ENCODE peak calls at places on chromosomes 13 and 19, in five cellular contexts. One of them, this sample, is unnamed.

GRCh38 chr13:53920916-53921315 is 892.3 kb downstream of the OLFM4 start:
- DNase-seq in heart left ventricle: peak; percentile 37
- DNase-seq in naive thymus-derived CD4-positive, alpha-beta T cell: no peak
- DNase-seq in stomach: no peak
- DNase-seq in HCT116: no peak
- DNase-seq in this sample: peak; percentile 38

GRCh38 chr13:73131247-73131646 is 72.4 kb downstream of the KLF5 start:
- DNase-seq in stomach: no peak
- DNase-seq in HCT116: no peak
- DNase-seq in naive thymus-derived CD4-positive, alpha-beta T cell: no peak
- DNase-seq in heart left ventricle: no peak
- DNase-seq in this sample: no peak

GRCh38 chr19:9917322-9917721 is 19.0 kb downstream of the OLFM2 start:
- DNase-seq in stomach: peak; percentile 26
- DNase-seq in HCT116: peak; percentile 42
- DNase-seq in heart left ventricle: no peak
- DNase-seq in naive thymus-derived CD4-positive, alpha-beta T cell: no peak
- DNase-seq in this sample: peak; percentile 32

GRCh38 chr19:11377237-11377636 is 2.8 kb downstream of the SWSAP1 start:
- DNase-seq in HCT116: no peak
- DNase-seq in naive thymus-derived CD4-positive, alpha-beta T cell: no peak
- DNase-seq in stomach: no peak
- DNase-seq in heart left ventricle: no peak
- DNase-seq in this sample: no peak

GRCh38 chr19:39409886-39410619 is 2.4 kb upstream of the PLEKHG2 start:
- DNase-seq in naive thymus-derived CD4-positive, alpha-beta T cell: peak; percentile 80
- DNase-seq in HCT116: peak; percentile 54
- DNase-seq in stomach: peak; percentile 76
- DNase-seq in heart left ventricle: peak; percentile 93
- DNase-seq in this sample: peak; percentile 82

GRCh38 chr13:51520524-51520923 is 63.7 kb upstream of the WDFY2 start:
- DNase-seq in HCT116: no peak
- DNase-seq in naive thymus-derived CD4-positive, alpha-beta T cell: no peak
- DNase-seq in heart left ventricle: no peak
- DNase-seq in stomach: no peak
- DNase-seq in this sample: no peak

GRCh38 chr13:97892717-97893116 is 60.8 kb upstream of the IPO5 start:
- DNase-seq in naive thymus-derived CD4-positive, alpha-beta T cell: no peak
- DNase-seq in stomach: no peak
- DNase-seq in heart left ventricle: no peak
- DNase-seq in HCT116: no peak
- DNase-seq in this sample: no peak

GRCh38 chr13:112658807-112659206 is 31.0 kb upstream of the ATP11A start:
- DNase-seq in stomach: no peak
- DNase-seq in naive thymus-derived CD4-positive, alpha-beta T cell: no peak
- DNase-seq in HCT116: no peak
- DNase-seq in heart left ventricle: no peak
- DNase-seq in this sample: no peak

GRCh38 chr13:40469581-40470282 is 196.7 kb downstream of the FOXO1 start:
- DNase-seq in heart left ventricle: no peak
- DNase-seq in naive thymus-derived CD4-positive, alpha-beta T cell: no peak
- DNase-seq in stomach: no peak
- DNase-seq in HCT116: no peak
- DNase-seq in this sample: no peak

GRCh38 chr19:30150626-30151025 is 208.6 kb downstream of the URI1 start:
- DNase-seq in HCT116: no peak
- DNase-seq in naive thymus-derived CD4-positive, alpha-beta T cell: no peak
- DNase-seq in stomach: no peak
- DNase-seq in heart left ventricle: no peak
- DNase-seq in this sample: no peak

GRCh38 chr13:22940090-22940710 is 240.6 kb upstream of the SGCG start:
- DNase-seq in HCT116: no peak
- DNase-seq in heart left ventricle: no peak
- DNase-seq in stomach: no peak
- DNase-seq in naive thymus-derived CD4-positive, alpha-beta T cell: no peak
- DNase-seq in this sample: no peak

GRCh38 chr13:36959438-36960116 is 39.5 kb upstream of the SMAD9 start:
- DNase-seq in naive thymus-derived CD4-positive, alpha-beta T cell: no peak
- DNase-seq in stomach: no peak
- DNase-seq in heart left ventricle: no peak
- DNase-seq in HCT116: no peak
- DNase-seq in this sample: no peak

GRCh38 chr19:49403404-49404187 is 15.5 kb downstream of the KASH5 start:
- DNase-seq in stomach: no peak
- DNase-seq in naive thymus-derived CD4-positive, alpha-beta T cell: no peak
- DNase-seq in heart left ventricle: no peak
- DNase-seq in HCT116: no peak
- DNase-seq in this sample: no peak

GRCh38 chr19:33388817-33389573 is 15.5 kb downstream of the CEBPG start:
- DNase-seq in naive thymus-derived CD4-positive, alpha-beta T cell: no peak
- DNase-seq in stomach: no peak
- DNase-seq in heart left ventricle: peak; percentile 73
- DNase-seq in HCT116: no peak
- DNase-seq in this sample: no peak

GRCh38 chr19:48965806-48966540 is 864 bp downstream of the FTL start:
- DNase-seq in naive thymus-derived CD4-positive, alpha-beta T cell: peak; percentile 93
- DNase-seq in stomach: peak; percentile 87
- DNase-seq in heart left ventricle: peak; percentile 94
- DNase-seq in HCT116: peak; percentile 73
- DNase-seq in this sample: peak; percentile 90

GRCh38 chr13:27922974-27923612 is 3.3 kb downstream of the PDX1 start:
- DNase-seq in heart left ventricle: no peak
- DNase-seq in stomach: no peak
- DNase-seq in naive thymus-derived CD4-positive, alpha-beta T cell: no peak
- DNase-seq in HCT116: no peak
- DNase-seq in this sample: no peak

GRCh38 chr13:42174344-42175162 is 97.4 kb upstream of the AKAP11 start:
- DNase-seq in stomach: no peak
- DNase-seq in naive thymus-derived CD4-positive, alpha-beta T cell: no peak
- DNase-seq in heart left ventricle: no peak
- DNase-seq in HCT116: no peak
- DNase-seq in this sample: no peak

GRCh38 chr19:44577566-44577874 is 35.8 kb upstream of the IGSF23 start:
- DNase-seq in heart left ventricle: no peak
- DNase-seq in HCT116: no peak
- DNase-seq in stomach: no peak
- DNase-seq in naive thymus-derived CD4-positive, alpha-beta T cell: no peak
- DNase-seq in this sample: no peak
- H3K4me1 ChIP-seq in heart left ventricle: no peaks in the 10 kb centered on the region
- H3K4me1 ChIP-seq in HCT116: peaks cover 3% of the 10 kb centered on the region
- H3K4me1 ChIP-seq in stomach: no peaks in the 10 kb centered on the region
- H3K4me1 ChIP-seq in naive thymus-derived CD4-positive, alpha-beta T cell: no peaks in the 10 kb centered on the region
- H3K4me1 ChIP-seq in this sample: no peaks in the 10 kb centered on the region

DNA sequence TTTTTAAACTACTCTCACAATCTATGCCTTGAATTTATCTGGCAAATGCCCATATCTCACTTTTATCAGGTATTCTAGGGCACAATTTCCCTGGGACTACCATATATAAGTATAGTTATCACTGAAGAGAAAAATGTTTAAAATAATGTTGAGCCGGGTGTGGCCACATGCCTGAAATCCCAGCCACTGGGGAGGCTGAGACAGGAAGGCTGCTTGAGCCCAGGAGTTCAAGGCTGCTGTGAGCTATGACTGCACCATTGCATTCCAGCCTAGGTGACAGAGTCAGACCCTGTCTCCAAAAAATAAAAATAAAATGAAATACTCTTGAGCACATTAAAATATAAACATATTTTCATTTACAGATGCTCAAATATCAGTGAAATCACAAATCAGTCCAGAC is 4.1 kb downstream of the KATNAL1 start:
- DNase-seq in naive thymus-derived CD4-positive, alpha-beta T cell: no peak
- DNase-seq in stomach: no peak
- DNase-seq in HCT116: no peak
- DNase-seq in heart left ventricle: no peak
- DNase-seq in this sample: no peak
- H3K4me3 ChIP-seq in naive thymus-derived CD4-positive, alpha-beta T cell: no peak overlapping the region
- H3K4me3 ChIP-seq in stomach: no peak overlapping the region
- H3K4me3 ChIP-seq in HCT116: no peak overlapping the region
- H3K4me3 ChIP-seq in heart left ventricle: no peak overlapping the region
- H3K4me3 ChIP-seq in this sample: no peak overlapping the region

DNA sequence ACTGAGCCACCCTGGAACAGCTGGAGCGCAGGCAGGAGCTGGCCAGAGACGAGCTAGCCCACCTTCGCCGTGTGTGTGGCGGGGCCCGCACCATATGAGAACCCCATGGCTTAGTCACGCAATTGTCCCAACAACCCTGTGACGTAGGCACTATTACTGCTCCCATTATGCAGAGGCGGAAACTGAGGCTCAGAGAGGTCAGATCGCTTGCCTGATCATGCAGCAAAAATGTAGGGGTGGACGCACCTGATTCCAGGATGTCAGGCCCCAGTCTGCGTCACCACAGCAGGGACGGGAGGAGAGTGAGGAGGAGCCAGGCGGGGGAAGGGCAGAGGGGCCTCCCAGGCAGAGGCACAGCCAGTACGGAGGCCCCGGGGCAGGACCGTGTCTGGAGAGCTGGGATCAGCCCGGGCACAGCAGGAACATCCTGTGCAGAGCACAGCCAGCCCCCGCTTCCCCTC is 16.8 kb downstream of the PIP5K1C start:
- DNase-seq in stomach: no peak
- DNase-seq in HCT116: no peak
- DNase-seq in naive thymus-derived CD4-positive, alpha-beta T cell: no peak
- DNase-seq in heart left ventricle: no peak
- DNase-seq in this sample: no peak
- H3K27me3 ChIP-seq in stomach: no peaks in the 10 kb centered on the region
- H3K27me3 ChIP-seq in HCT116: no peaks in the 10 kb centered on the region
- H3K27me3 ChIP-seq in naive thymus-derived CD4-positive, alpha-beta T cell: no peaks in the 10 kb centered on the region
- H3K27me3 ChIP-seq in heart left ventricle: no peaks in the 10 kb centered on the region
- H3K27me3 ChIP-seq in this sample: no peaks in the 10 kb centered on the region

GRCh38 chr13:111213964-111214726 is 99.0 kb downstream of the ARHGEF7 start:
- DNase-seq in heart left ventricle: no peak
- DNase-seq in HCT116: no peak
- DNase-seq in naive thymus-derived CD4-positive, alpha-beta T cell: no peak
- DNase-seq in stomach: no peak
- DNase-seq in this sample: no peak
- H3K4me1 ChIP-seq in heart left ventricle: peaks cover 38% of the 10 kb centered on the region
- H3K4me1 ChIP-seq in HCT116: peaks cover 20% of the 10 kb centered on the region
- H3K4me1 ChIP-seq in naive thymus-derived CD4-positive, alpha-beta T cell: no peaks in the 10 kb centered on the region
- H3K4me1 ChIP-seq in stomach: peaks cover 63% of the 10 kb centered on the region
- H3K4me1 ChIP-seq in this sample: peaks cover 4% of the 10 kb centered on the region

GRCh38 chr19:12983561-12984142 is 11.6 kb upstream of the NFIX start:
- DNase-seq in heart left ventricle: peak; percentile 92
- DNase-seq in HCT116: peak; percentile 36
- DNase-seq in stomach: peak; percentile 86
- DNase-seq in naive thymus-derived CD4-positive, alpha-beta T cell: peak; percentile 77
- DNase-seq in this sample: peak; percentile 91
- H3K4me3 ChIP-seq in heart left ventricle: peak overlapping the region; percentile 44
- H3K4me3 ChIP-seq in HCT116: no peak overlapping the region
- H3K4me3 ChIP-seq in stomach: peak overlapping the region; percentile 29
- H3K4me3 ChIP-seq in naive thymus-derived CD4-positive, alpha-beta T cell: no peak overlapping the region
- H3K4me3 ChIP-seq in this sample: no peak overlapping the region

This sample was measured in pancreas.